ENCODE peak calls at places on chromosomes 16 and 17, in five cellular contexts. One of them, this sample, is unnamed.

GRCh38 chr17:66507103-66507923 is 204.9 kb downstream of the PRKCA start:
- DNase-seq in H1: no peak
- DNase-seq in HCT116: peak; percentile 33
- DNase-seq in K562: peak; percentile 77
- DNase-seq in NT2/D1: no peak
- DNase-seq in this sample: no peak

GRCh38 chr17:64172510-64172909 is 42.6 kb upstream of the ERN1 start:
- DNase-seq in HCT116: no peak
- DNase-seq in NT2/D1: no peak
- DNase-seq in K562: peak; percentile 20
- DNase-seq in H1: no peak
- DNase-seq in this sample: no peak

GRCh38 chr16:15788846-15789239 is 68.0 kb downstream of the MYH11 start:
- DNase-seq in K562: no peak
- DNase-seq in H1: no peak
- DNase-seq in NT2/D1: no peak
- DNase-seq in HCT116: no peak
- DNase-seq in this sample: no peak

GRCh38 chr16:59973966-59974365 is 1239.8 kb upstream of the GOT2 start:
- DNase-seq in H1: no peak
- DNase-seq in K562: no peak
- DNase-seq in HCT116: no peak
- DNase-seq in NT2/D1: no peak
- DNase-seq in this sample: no peak

GRCh38 chr16:14569213-14569612 is 60.8 kb downstream of the PARN start:
- DNase-seq in K562: no peak
- DNase-seq in NT2/D1: no peak
- DNase-seq in HCT116: no peak
- DNase-seq in H1: no peak
- DNase-seq in this sample: no peak

GRCh38 chr17:35679007-35679682 is 52.3 kb upstream of the RASL10B start:
- DNase-seq in HCT116: no peak
- DNase-seq in H1: no peak
- DNase-seq in K562: no peak
- DNase-seq in NT2/D1: no peak
- DNase-seq in this sample: no peak

GRCh38 chr17:72409405-72410002 is 288.7 kb downstream of the SOX9 start:
- DNase-seq in HCT116: no peak
- DNase-seq in K562: no peak
- DNase-seq in H1: no peak
- DNase-seq in NT2/D1: no peak
- DNase-seq in this sample: no peak

GRCh38 chr17:42107597-42108576 is 4.6 kb downstream of the DHX58 start:
- DNase-seq in K562: peak; percentile 100
- DNase-seq in HCT116: peak; percentile 74
- DNase-seq in NT2/D1: peak; percentile 81
- DNase-seq in H1: peak; percentile 84
- DNase-seq in this sample: no peak

GRCh38 chr16:12903325-12904040 is 2.1 kb downstream of the SHISA9 start:
- DNase-seq in K562: no peak
- DNase-seq in NT2/D1: no peak
- DNase-seq in H1: no peak
- DNase-seq in HCT116: no peak
- DNase-seq in this sample: no peak

GRCh38 chr17:38734235-38734633 is 4.1 kb downstream of the CISD3 start:
- DNase-seq in H1: no peak
- DNase-seq in NT2/D1: no peak
- DNase-seq in HCT116: no peak
- DNase-seq in K562: no peak
- DNase-seq in this sample: no peak

GRCh38 chr17:34312080-34312479 is 7.2 kb upstream of the CCL8 start:
- DNase-seq in NT2/D1: no peak
- DNase-seq in K562: no peak
- DNase-seq in H1: no peak
- DNase-seq in HCT116: no peak
- DNase-seq in this sample: no peak

GRCh38 chr17:49337900-49338299 is 24.1 kb downstream of the ZNF652 start:
- DNase-seq in K562: no peak
- DNase-seq in NT2/D1: no peak
- DNase-seq in HCT116: no peak
- DNase-seq in H1: no peak
- DNase-seq in this sample: no peak

GRCh38 chr17:3558603-3559269 is 1.1 kb upstream of the TRPV3 start:
- DNase-seq in HCT116: no peak
- DNase-seq in NT2/D1: no peak
- DNase-seq in H1: no peak
- DNase-seq in K562: no peak
- DNase-seq in this sample: peak; percentile 87

GRCh38 chr17:66904760-66905637 is 59.5 kb upstream of the CACNG4 start:
- DNase-seq in HCT116: no peak
- DNase-seq in NT2/D1: no peak
- DNase-seq in H1: no peak
- DNase-seq in K562: no peak
- DNase-seq in this sample: no peak

GRCh38 chr16:30000768-30001631 is 5.0 kb downstream of the INO80E start:
- DNase-seq in NT2/D1: no peak
- DNase-seq in K562: no peak
- DNase-seq in HCT116: no peak
- DNase-seq in H1: no peak
- DNase-seq in this sample: no peak

GRCh38 chr17:2259769-2260536 is 43.6 kb downstream of the SMG6 start:
- DNase-seq in NT2/D1: no peak
- DNase-seq in K562: no peak
- DNase-seq in H1: no peak
- DNase-seq in HCT116: no peak
- DNase-seq in this sample: peak; percentile 85

GRCh38 chr16:46428108-46429061 is 192.8 kb downstream of the SHCBP1 start:
- DNase-seq in HCT116: no peak
- DNase-seq in NT2/D1: no peak
- DNase-seq in K562: peak; percentile 1
- DNase-seq in H1: no peak
- DNase-seq in this sample: no peak

GRCh38 chr17:6910987-6911603 is 79.6 kb upstream of the TEKT1 start:
- DNase-seq in K562: peak; percentile 25
- DNase-seq in NT2/D1: no peak
- DNase-seq in HCT116: peak; percentile 29
- DNase-seq in H1: no peak
- DNase-seq in this sample: no peak

GRCh38 chr17:67200727-67201301 is 44.2 kb downstream of the HELZ start:
- DNase-seq in K562: peak; percentile 31
- DNase-seq in HCT116: peak; percentile 18
- DNase-seq in NT2/D1: no peak
- DNase-seq in H1: no peak
- DNase-seq in this sample: no peak

GRCh38 chr17:72977768-72978417 is 114.6 kb downstream of the SLC39A11 start:
- DNase-seq in HCT116: peak; percentile 83
- DNase-seq in NT2/D1: no peak
- DNase-seq in K562: peak; percentile 53
- DNase-seq in H1: no peak
- DNase-seq in this sample: no peak

GRCh38 chr17:263773-264172 is 82.3 kb upstream of the DOC2B start:
- DNase-seq in HCT116: no peak
- DNase-seq in K562: no peak
- DNase-seq in NT2/D1: no peak
- DNase-seq in H1: no peak
- DNase-seq in this sample: no peak

GRCh38 chr17:12683299-12683698 is 17.6 kb downstream of the MYOCD start:
- DNase-seq in K562: no peak
- DNase-seq in H1: no peak
- DNase-seq in NT2/D1: no peak
- DNase-seq in HCT116: no peak
- DNase-seq in this sample: no peak

GRCh38 chr17:61132524-61133025 is 267.1 kb upstream of the TBX2 start:
- DNase-seq in HCT116: no peak
- DNase-seq in H1: no peak
- DNase-seq in NT2/D1: no peak
- DNase-seq in K562: no peak
- DNase-seq in this sample: no peak

GRCh38 chr16:67182288-67182687 is 1.5 kb downstream of the MATCAP1 start:
- DNase-seq in H1: no peak
- DNase-seq in K562: no peak
- DNase-seq in NT2/D1: no peak
- DNase-seq in HCT116: no peak
- DNase-seq in this sample: no peak

GRCh38 chr16:56315955-56316354 is 109.4 kb downstream of the AMFR start:
- DNase-seq in K562: no peak
- DNase-seq in HCT116: no peak
- DNase-seq in H1: no peak
- DNase-seq in NT2/D1: no peak
- DNase-seq in this sample: no peak

GRCh38 chr16:56319391-56319790 is 106.0 kb downstream of the AMFR start:
- DNase-seq in H1: no peak
- DNase-seq in K562: no peak
- DNase-seq in NT2/D1: no peak
- DNase-seq in HCT116: no peak
- DNase-seq in this sample: no peak

GRCh38 chr16:56320081-56320480 is 105.3 kb downstream of the AMFR start:
- DNase-seq in HCT116: no peak
- DNase-seq in H1: no peak
- DNase-seq in K562: no peak
- DNase-seq in NT2/D1: no peak
- DNase-seq in this sample: no peak

GRCh38 chr16:56316545-56316944 is 108.8 kb downstream of the AMFR start:
- DNase-seq in K562: no peak
- DNase-seq in H1: no peak
- DNase-seq in HCT116: no peak
- DNase-seq in NT2/D1: no peak
- DNase-seq in this sample: no peak

GRCh38 chr16:56317998-56318912 is 107.1 kb downstream of the AMFR start:
- DNase-seq in NT2/D1: peak; percentile 68
- DNase-seq in K562: peak; percentile 91
- DNase-seq in H1: peak; percentile 49
- DNase-seq in HCT116: peak; percentile 51
- DNase-seq in this sample: peak; percentile 3
- TF ChIP-seq ZNF274 in NT2/D1: no peak
- TF ChIP-seq ZNF274 in K562: no peak
- TF ChIP-seq ZNF274 in H1: no peak
- TF ChIP-seq ZNF274 in HCT116: no peak
- TF ChIP-seq ZNF274 in this sample: no peak

GRCh38 chr17:5182597-5183409 is 8.9 kb downstream of the ZNF594 start:
- DNase-seq in K562: no peak
- DNase-seq in H1: no peak
- DNase-seq in NT2/D1: no peak
- DNase-seq in HCT116: no peak
- DNase-seq in this sample: no peak
- H3K9me3 ChIP-seq in K562: peaks cover 27% of the 10 kb centered on the region
- H3K9me3 ChIP-seq in H1: peaks cover 97% of the 10 kb centered on the region
- H3K9me3 ChIP-seq in NT2/D1: peaks cover 99% of the 10 kb centered on the region
- H3K9me3 ChIP-seq in HCT116: peaks cover 68% of the 10 kb centered on the region
- H3K9me3 ChIP-seq in this sample: peaks cover 64% of the 10 kb centered on the region

DNA sequence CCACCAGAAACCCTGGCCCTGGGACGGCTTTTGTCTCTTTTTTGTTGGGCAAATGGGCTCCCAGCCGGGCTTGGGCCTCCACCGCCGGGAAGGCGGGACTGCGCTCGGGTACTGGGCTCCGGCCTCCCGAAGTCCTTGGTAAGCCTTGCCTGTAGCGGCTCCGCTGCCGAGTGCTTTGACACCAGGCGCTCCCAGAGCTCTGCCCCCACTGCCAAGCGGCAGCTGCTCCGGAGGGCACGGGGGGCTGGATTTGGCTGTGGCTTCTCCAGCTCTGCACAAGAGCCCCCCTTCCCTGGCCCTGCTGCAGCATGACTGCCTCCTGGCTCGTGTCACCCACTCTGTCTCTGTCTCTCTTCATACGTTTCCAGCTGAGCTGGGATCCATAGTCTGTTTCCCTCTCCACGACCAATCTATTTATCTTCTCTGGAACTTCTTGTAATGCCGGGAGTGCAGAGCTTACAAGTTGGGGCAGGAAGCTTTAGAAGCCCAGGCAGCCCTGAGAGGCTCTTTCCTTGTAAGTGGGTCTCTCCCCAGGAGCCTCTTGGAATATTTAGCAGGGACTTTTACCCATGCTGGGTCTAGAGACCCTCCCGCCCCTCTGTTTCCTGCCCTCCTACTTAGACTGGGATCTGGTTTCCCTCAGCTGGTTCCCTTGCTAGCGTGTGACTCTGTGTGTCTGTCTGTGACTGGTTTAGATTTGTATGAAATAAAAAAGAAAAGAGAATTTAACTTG is 246.9 kb upstream of the GSE1 start:
- DNase-seq in K562: no peak
- DNase-seq in HCT116: no peak
- DNase-seq in NT2/D1: peak; percentile 20
- DNase-seq in H1: no peak
- DNase-seq in this sample: no peak
- H3K4me1 ChIP-seq in K562: peaks cover 78% of the 10 kb centered on the region
- H3K4me1 ChIP-seq in HCT116: peaks cover 24% of the 10 kb centered on the region
- H3K4me1 ChIP-seq in NT2/D1: peaks cover 32% of the 10 kb centered on the region
- H3K4me1 ChIP-seq in H1: peaks cover 8% of the 10 kb centered on the region
- H3K4me1 ChIP-seq in this sample: no peaks in the 10 kb centered on the region

DNA sequence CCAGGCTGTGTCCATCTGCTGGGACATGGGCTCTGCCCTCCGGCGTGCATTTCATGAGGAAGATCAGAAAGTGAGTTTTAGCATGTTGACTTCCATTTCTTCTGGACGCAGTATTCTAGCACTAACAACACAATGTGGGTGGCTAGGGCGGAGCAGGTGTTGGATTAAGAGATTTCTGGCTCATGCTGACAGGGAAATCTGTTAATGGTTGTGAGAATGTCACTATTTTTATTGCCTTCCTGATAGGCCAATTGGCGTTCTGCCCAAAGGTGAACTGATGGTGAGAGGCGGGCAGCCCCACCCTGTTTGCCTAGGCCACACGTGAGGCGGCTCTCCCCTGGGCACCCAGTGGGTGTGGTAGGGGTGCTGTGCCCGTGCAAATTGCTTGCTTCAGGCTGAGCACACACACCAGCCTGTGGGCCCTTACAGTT is 30.8 kb downstream of the PGS1 start:
- DNase-seq in NT2/D1: no peak
- DNase-seq in K562: no peak
- DNase-seq in H1: no peak
- DNase-seq in HCT116: no peak
- DNase-seq in this sample: no peak
- TF ChIP-seq ZNF274 in NT2/D1: no peak
- TF ChIP-seq ZNF274 in K562: no peak
- TF ChIP-seq ZNF274 in H1: no peak
- TF ChIP-seq ZNF274 in HCT116: no peak
- TF ChIP-seq ZNF274 in this sample: no peak

DNA sequence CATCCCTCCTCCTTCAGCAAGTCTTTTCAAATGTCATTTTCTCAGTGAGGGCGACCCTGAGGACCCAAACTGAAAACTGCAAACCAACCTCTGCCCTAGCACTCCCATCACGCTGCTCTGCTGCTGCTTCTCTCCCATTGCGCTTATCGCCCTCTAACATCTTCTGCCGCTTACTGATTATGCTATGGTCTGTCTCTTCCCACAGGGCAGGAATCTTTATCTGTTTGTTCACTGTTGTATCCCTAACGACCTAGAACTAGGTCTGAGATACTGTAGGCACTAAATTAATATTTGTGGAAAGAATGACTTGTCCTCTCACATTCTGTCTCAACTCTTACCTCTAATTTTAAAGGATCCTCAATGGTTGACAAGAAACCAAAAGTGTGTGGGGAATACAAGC is 12.5 kb downstream of the ZSCAN32 start:
- DNase-seq in K562: peak; percentile 68
- DNase-seq in H1: no peak
- DNase-seq in NT2/D1: no peak
- DNase-seq in HCT116: no peak
- DNase-seq in this sample: no peak
- H3K9me3 ChIP-seq in K562: peaks cover 29% of the 10 kb centered on the region
- H3K9me3 ChIP-seq in H1: peaks cover 25% of the 10 kb centered on the region
- H3K9me3 ChIP-seq in NT2/D1: peaks cover 41% of the 10 kb centered on the region
- H3K9me3 ChIP-seq in HCT116: peaks cover 14% of the 10 kb centered on the region
- H3K9me3 ChIP-seq in this sample: peaks cover 36% of the 10 kb centered on the region

GRCh38 chr16:84889066-84889465 is 69.3 kb downstream of the CRISPLD2 start:
- DNase-seq in K562: no peak
- DNase-seq in H1: no peak
- DNase-seq in NT2/D1: no peak
- DNase-seq in HCT116: no peak
- DNase-seq in this sample: no peak
- H3K4me1 ChIP-seq in K562: peaks cover 30% of the 10 kb centered on the region
- H3K4me1 ChIP-seq in H1: peaks cover 9% of the 10 kb centered on the region
- H3K4me1 ChIP-seq in NT2/D1: peaks cover 11% of the 10 kb centered on the region
- H3K4me1 ChIP-seq in HCT116: peaks cover 9% of the 10 kb centered on the region
- H3K4me1 ChIP-seq in this sample: peaks cover 6% of the 10 kb centered on the region